ENCODE peak calls at places on chromosomes 16 and 17, in seven cellular contexts. G is H9, C is IMR-90, U is mesendoderm, T is neuronal stem cell, Q is H1, S is trophoblast cell. N is an unnamed sample.

GRCh38 chr16:11273721-11274324 is 394 bp upstream of the PRM3 start:
- DNase-seq in C (no peak), U (peak; percentile 54), S (no peak), T (no peak), G (no peak), Q (no peak), N (peak; percentile 53)

GRCh38 chr16:82070656-82071369 is 35.8 kb downstream of the HSD17B2 start:
- DNase-seq in G (no peak), T (no peak), Q (no peak), S (no peak), U (peak; percentile 22), C (peak; percentile 56), N (peak; percentile 30)

GRCh38 chr17:66345264-66345663 is 42.9 kb downstream of the PRKCA start:
- DNase-seq in C (no peak), Q (no peak), U (no peak), S (no peak), G (no peak), T (no peak), N (no peak)

GRCh38 chr16:3434373-3434772 is 8.9 kb downstream of the ZNF597 start:
- DNase-seq in C (no peak), T (no peak), U (no peak), Q (no peak), S (no peak), G (no peak), N (no peak)

GRCh38 chr17:43212641-43213490 is 1.2 kb downstream of the TMEM106A start:
- DNase-seq in S (peak; percentile 23), C (no peak), G (no peak), T (no peak), U (no peak), Q (no peak), N (no peak)

GRCh38 chr16:3645108-3645503 is 9.4 kb upstream of the DNASE1 start:
- DNase-seq in Q (no peak), C (no peak), S (no peak), T (no peak), U (no peak), G (no peak), N (no peak)

GRCh38 chr16:56189990-56190902 is 1.0 kb upstream of the GNAO1 start:
- DNase-seq in S (peak; percentile 50), U (peak; percentile 26), G (no peak), T (peak; percentile 43), Q (no peak), C (no peak), N (peak; percentile 26)

GRCh38 chr17:73209436-73209835 is 16.6 kb downstream of the COG1 start:
- DNase-seq in U (no peak), Q (no peak), S (no peak), C (no peak), G (no peak), T (no peak), N (no peak)

GRCh38 chr17:61805399-61805798 is 57.9 kb downstream of the BRIP1 start:
- DNase-seq in U (no peak), S (peak; percentile 86), G (no peak), Q (no peak), C (peak; percentile 74), T (no peak), N (peak; percentile 28)

GRCh38 chr17:29149431-29150064 is 30.6 kb downstream of the MYO18A start:
- DNase-seq in Q (no peak), G (peak; percentile 61), U (no peak), C (peak; percentile 36), T (no peak), S (no peak), N (no peak)

GRCh38 chr17:79919164-79919585 is 79.9 kb upstream of the CBX4 start:
- DNase-seq in S (no peak), U (no peak), C (no peak), T (no peak), G (no peak), Q (no peak), N (no peak)

GRCh38 chr17:20063665-20064648 is 54.8 kb downstream of the SPECC1 start:
- DNase-seq in G (peak; percentile 55), C (peak; percentile 87), S (peak; percentile 34), U (no peak), T (no peak), Q (no peak), N (peak; percentile 53)

GRCh38 chr17:6069611-6070279 is 434 bp upstream of the WSCD1 start:
- DNase-seq in G (no peak), U (no peak), T (no peak), C (no peak), Q (no peak), S (no peak), N (peak; percentile 27)

GRCh38 chr16:15946257-15947044 is 3.0 kb upstream of the ABCC1 start:
- DNase-seq in C (peak; percentile 91), Q (no peak), S (no peak), U (no peak), G (no peak), T (no peak), N (peak; percentile 68)

GRCh38 chr17:45224671-45225050 is 3.0 kb downstream of the FMNL1 start:
- DNase-seq in C (no peak), Q (no peak), G (no peak), U (no peak), T (no peak), S (no peak), N (no peak)

GRCh38 chr16:30054959-30055553 is 10.5 kb upstream of the ALDOA start:
- DNase-seq in S (peak; percentile 51), T (no peak), C (no peak), Q (no peak), U (peak; percentile 80), G (peak; percentile 86), N (peak; percentile 33)

GRCh38 chr16:56977256-56977655 is 12.1 kb upstream of the NLRC5 start:
- DNase-seq in T (no peak), Q (no peak), U (no peak), C (no peak), G (no peak), S (no peak), N (no peak)

GRCh38 chr17:55576237-55576998 is 65.2 kb upstream of the SMIM36 start:
- DNase-seq in S (peak; percentile 19), C (peak; percentile 75), Q (no peak), G (no peak), U (peak; percentile 16), T (no peak), N (peak; percentile 71)

GRCh38 chr16:30049871-30050270 is 15.7 kb upstream of the ALDOA start:
- DNase-seq in G (no peak), T (no peak), S (no peak), U (no peak), C (no peak), Q (no peak), N (no peak)

GRCh38 chr17:49494937-49495841 is at the start of gene NGFR:
- DNase-seq in T (peak; percentile 71), C (peak; percentile 13), U (peak; percentile 65), S (peak; percentile 45), G (peak; percentile 82), Q (no peak), N (peak; percentile 36)

GRCh38 chr16:70646260-70647241 is at the start of gene IL34:
- DNase-seq in T (no peak), S (peak; percentile 98), Q (no peak), C (no peak), G (peak; percentile 26), U (no peak), N (no peak)

GRCh38 chr16:88649195-88649923 is 1.5 kb downstream of the CYBA start:
- DNase-seq in T (no peak), S (no peak), C (no peak), U (no peak), G (no peak), Q (no peak), N (peak; percentile 17)

GRCh38 chr17:68682913-68683312 is 81.7 kb upstream of the FAM20A start:
- DNase-seq in S (no peak), U (no peak), G (no peak), C (no peak), Q (no peak), T (no peak), N (no peak)

GRCh38 chr16:29806641-29807425 is 504 bp downstream of the MAZ start:
- DNase-seq in Q (no peak), S (peak; percentile 52), U (peak; percentile 88), T (no peak), C (no peak), G (peak; percentile 76), N (peak; percentile 31)

GRCh38 chr16:29649560-29650494 is 13.2 kb upstream of the SPN start:
- DNase-seq in G (no peak), U (no peak), S (no peak), C (no peak), Q (no peak), T (no peak), N (no peak)

GRCh38 chr17:74757931-74758845 is 9.8 kb downstream of the NHERF1 start:
- DNase-seq in G (no peak), C (no peak), U (no peak), S (no peak), Q (no peak), T (no peak), N (no peak)

GRCh38 chr17:57308543-57309186 is 52.3 kb downstream of the MSI2 start:
- DNase-seq in U (no peak), T (no peak), C (no peak), G (no peak), S (no peak), Q (no peak), N (no peak)
- H2BK5ac ChIP-seq in U (no peak overlapping the region), T (peak overlapping the region; percentile 10), C (no peak overlapping the region), G (no peak overlapping the region), S (no peak overlapping the region), Q (no peak overlapping the region), N (no peak overlapping the region)

DNA sequence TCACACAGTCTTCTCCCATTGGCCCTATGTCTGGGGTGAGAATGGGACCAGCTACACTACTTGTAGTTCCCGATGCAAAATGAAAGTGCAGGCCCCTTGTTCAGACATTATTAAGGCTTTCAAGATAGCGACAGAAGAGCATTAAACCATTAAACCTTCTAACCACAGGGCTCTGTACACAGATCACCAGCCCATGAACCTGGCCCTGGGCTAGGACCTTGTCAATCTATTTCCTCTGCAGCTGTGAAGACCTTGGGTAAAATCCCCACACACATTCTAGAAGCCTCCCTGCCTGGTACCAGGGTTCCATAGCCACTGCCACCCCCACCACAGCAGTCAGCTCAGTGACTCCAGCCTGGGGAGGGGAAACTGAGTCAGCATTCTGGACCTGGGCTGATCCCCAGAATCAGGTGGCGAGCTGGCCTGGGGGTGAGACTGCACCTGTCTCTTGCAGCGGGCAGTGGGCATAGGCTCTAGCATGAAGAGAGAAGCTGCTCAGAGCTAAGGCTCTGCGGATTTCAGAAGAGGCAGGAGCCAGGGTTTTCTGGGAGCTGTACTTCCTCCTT is 119.7 kb upstream of the LHX1 start:
- DNase-seq in S (no peak), G (no peak), C (no peak), Q (no peak), T (no peak), U (no peak), N (no peak)
- H2BK5ac ChIP-seq in S (no peak overlapping the region), G (no peak overlapping the region), C (no peak overlapping the region), Q (no peak overlapping the region), T (no peak overlapping the region), U (no peak overlapping the region), N (no peak overlapping the region)

GRCh38 chr16:51049678-51050378 is 101.2 kb downstream of the SALL1 start:
- DNase-seq in G (no peak), S (peak; percentile 39), T (no peak), C (no peak), U (no peak), Q (no peak), N (no peak)
- H2BK5ac ChIP-seq in G (no peak overlapping the region), S (no peak overlapping the region), T (no peak overlapping the region), C (no peak overlapping the region), U (no peak overlapping the region), Q (no peak overlapping the region), N (no peak overlapping the region)

GRCh38 chr16:1996175-1996574 is 6.4 kb downstream of the SYNGR3 start:
- DNase-seq in Q (no peak), G (no peak), C (no peak), S (no peak), U (no peak), T (no peak), N (no peak)
- H2BK5ac ChIP-seq in Q (no peak overlapping the region), G (no peak overlapping the region), C (peak overlapping the region; percentile 80), S (no peak overlapping the region), U (no peak overlapping the region), T (no peak overlapping the region), N (no peak overlapping the region)